ENCODE peak calls at places on chromosomes 12 and 14, in ten cellular contexts. One of them, this sample, is unnamed.

GRCh38 chr14:105925615-105926414 is 399.4 kb downstream of the TMEM121 start:
- DNase-seq in NCI-H1417: no peak
- DNase-seq in NCI-H187 treated with DMSO at 0.1 percent for 48 hours: no peak
- DNase-seq in activated naive CD8-positive, alpha-beta T cell treated with anti-CD3 and anti-CD28 coated beads for 36 hours: no peak
- DNase-seq in activated CD4-positive, alpha-beta T cell treated with anti-CD3 and anti-CD28 coated beads, Interleukin-2, amount 10 ng/mL, durations not matched to agents 7 days and 5 days: no peak
- DNase-seq in NCI-H510A treated with DMSO at 0.1 percent for 48 hours: no peak
- DNase-seq in CD8-positive, alpha-beta memory T cell: no peak
- DNase-seq in fibroblast of pulmonary artery: no peak
- DNase-seq in neural progenitor cell: no peak
- DNase-seq in body of pancreas: no peak
- DNase-seq in this sample: no peak

GRCh38 chr12:123963829-123964228 is 8.8 kb downstream of the CCDC92 start:
- DNase-seq in fibroblast of pulmonary artery: no peak
- DNase-seq in neural progenitor cell: no peak
- DNase-seq in NCI-H510A treated with DMSO at 0.1 percent for 48 hours: no peak
- DNase-seq in body of pancreas: no peak
- DNase-seq in activated naive CD8-positive, alpha-beta T cell treated with anti-CD3 and anti-CD28 coated beads for 36 hours: no peak
- DNase-seq in NCI-H1417: no peak
- DNase-seq in activated CD4-positive, alpha-beta T cell treated with anti-CD3 and anti-CD28 coated beads, Interleukin-2, amount 10 ng/mL, durations not matched to agents 7 days and 5 days: no peak
- DNase-seq in NCI-H187 treated with DMSO at 0.1 percent for 48 hours: no peak
- DNase-seq in CD8-positive, alpha-beta memory T cell: no peak
- DNase-seq in this sample: no peak

GRCh38 chr14:70822706-70823185 is 13.4 kb upstream of the MAP3K9 start:
- DNase-seq in NCI-H510A treated with DMSO at 0.1 percent for 48 hours: peak
- DNase-seq in neural progenitor cell: peak
- DNase-seq in body of pancreas: peak
- DNase-seq in NCI-H1417: peak
- DNase-seq in NCI-H187 treated with DMSO at 0.1 percent for 48 hours: no peak
- DNase-seq in fibroblast of pulmonary artery: peak
- DNase-seq in CD8-positive, alpha-beta memory T cell: no peak
- DNase-seq in activated CD4-positive, alpha-beta T cell treated with anti-CD3 and anti-CD28 coated beads, Interleukin-2, amount 10 ng/mL, durations not matched to agents 7 days and 5 days: peak
- DNase-seq in activated naive CD8-positive, alpha-beta T cell treated with anti-CD3 and anti-CD28 coated beads for 36 hours: peak
- DNase-seq in this sample: no peak

GRCh38 chr14:105207460-105207901 is 26.4 kb upstream of the NUDT14 start:
- DNase-seq in NCI-H1417: no peak
- DNase-seq in neural progenitor cell: peak
- DNase-seq in NCI-H510A treated with DMSO at 0.1 percent for 48 hours: no peak
- DNase-seq in NCI-H187 treated with DMSO at 0.1 percent for 48 hours: no peak
- DNase-seq in activated naive CD8-positive, alpha-beta T cell treated with anti-CD3 and anti-CD28 coated beads for 36 hours: no peak
- DNase-seq in body of pancreas: no peak
- DNase-seq in fibroblast of pulmonary artery: no peak
- DNase-seq in CD8-positive, alpha-beta memory T cell: no peak
- DNase-seq in activated CD4-positive, alpha-beta T cell treated with anti-CD3 and anti-CD28 coated beads, Interleukin-2, amount 10 ng/mL, durations not matched to agents 7 days and 5 days: no peak
- DNase-seq in this sample: no peak

GRCh38 chr14:78902010-78902623 is 731.9 kb downstream of the NRXN3 start:
- DNase-seq in neural progenitor cell: peak
- DNase-seq in CD8-positive, alpha-beta memory T cell: no peak
- DNase-seq in activated CD4-positive, alpha-beta T cell treated with anti-CD3 and anti-CD28 coated beads, Interleukin-2, amount 10 ng/mL, durations not matched to agents 7 days and 5 days: peak
- DNase-seq in NCI-H510A treated with DMSO at 0.1 percent for 48 hours: peak
- DNase-seq in NCI-H187 treated with DMSO at 0.1 percent for 48 hours: no peak
- DNase-seq in fibroblast of pulmonary artery: peak
- DNase-seq in NCI-H1417: peak
- DNase-seq in activated naive CD8-positive, alpha-beta T cell treated with anti-CD3 and anti-CD28 coated beads for 36 hours: no peak
- DNase-seq in body of pancreas: peak
- DNase-seq in this sample: no peak

GRCh38 chr14:61730756-61731373 is 31.4 kb upstream of the SNAPC1 start:
- DNase-seq in activated CD4-positive, alpha-beta T cell treated with anti-CD3 and anti-CD28 coated beads, Interleukin-2, amount 10 ng/mL, durations not matched to agents 7 days and 5 days: peak
- DNase-seq in NCI-H510A treated with DMSO at 0.1 percent for 48 hours: no peak
- DNase-seq in NCI-H1417: no peak
- DNase-seq in fibroblast of pulmonary artery: no peak
- DNase-seq in NCI-H187 treated with DMSO at 0.1 percent for 48 hours: no peak
- DNase-seq in CD8-positive, alpha-beta memory T cell: peak
- DNase-seq in neural progenitor cell: no peak
- DNase-seq in body of pancreas: no peak
- DNase-seq in activated naive CD8-positive, alpha-beta T cell treated with anti-CD3 and anti-CD28 coated beads for 36 hours: no peak
- DNase-seq in this sample: no peak

GRCh38 chr12:12719496-12719895 is 2.3 kb downstream of the CDKN1B start:
- DNase-seq in CD8-positive, alpha-beta memory T cell: no peak
- DNase-seq in neural progenitor cell: no peak
- DNase-seq in NCI-H187 treated with DMSO at 0.1 percent for 48 hours: no peak
- DNase-seq in NCI-H510A treated with DMSO at 0.1 percent for 48 hours: no peak
- DNase-seq in activated CD4-positive, alpha-beta T cell treated with anti-CD3 and anti-CD28 coated beads, Interleukin-2, amount 10 ng/mL, durations not matched to agents 7 days and 5 days: no peak
- DNase-seq in fibroblast of pulmonary artery: no peak
- DNase-seq in NCI-H1417: no peak
- DNase-seq in activated naive CD8-positive, alpha-beta T cell treated with anti-CD3 and anti-CD28 coated beads for 36 hours: no peak
- DNase-seq in body of pancreas: no peak
- DNase-seq in this sample: no peak

GRCh38 chr12:19643635-19644034 is 204.3 kb downstream of the AEBP2 start:
- DNase-seq in CD8-positive, alpha-beta memory T cell: no peak
- DNase-seq in activated CD4-positive, alpha-beta T cell treated with anti-CD3 and anti-CD28 coated beads, Interleukin-2, amount 10 ng/mL, durations not matched to agents 7 days and 5 days: no peak
- DNase-seq in activated naive CD8-positive, alpha-beta T cell treated with anti-CD3 and anti-CD28 coated beads for 36 hours: no peak
- DNase-seq in fibroblast of pulmonary artery: peak
- DNase-seq in neural progenitor cell: peak
- DNase-seq in body of pancreas: no peak
- DNase-seq in NCI-H187 treated with DMSO at 0.1 percent for 48 hours: no peak
- DNase-seq in NCI-H1417: peak
- DNase-seq in NCI-H510A treated with DMSO at 0.1 percent for 48 hours: peak
- DNase-seq in this sample: no peak

GRCh38 chr14:101354726-101355125 is 206.6 kb upstream of the DIO3 start:
- DNase-seq in CD8-positive, alpha-beta memory T cell: no peak
- DNase-seq in neural progenitor cell: no peak
- DNase-seq in NCI-H1417: no peak
- DNase-seq in fibroblast of pulmonary artery: no peak
- DNase-seq in activated naive CD8-positive, alpha-beta T cell treated with anti-CD3 and anti-CD28 coated beads for 36 hours: no peak
- DNase-seq in activated CD4-positive, alpha-beta T cell treated with anti-CD3 and anti-CD28 coated beads, Interleukin-2, amount 10 ng/mL, durations not matched to agents 7 days and 5 days: no peak
- DNase-seq in NCI-H510A treated with DMSO at 0.1 percent for 48 hours: no peak
- DNase-seq in body of pancreas: no peak
- DNase-seq in NCI-H187 treated with DMSO at 0.1 percent for 48 hours: no peak
- DNase-seq in this sample: no peak

GRCh38 chr12:76006028-76006916 is 25.3 kb downstream of the PHLDA1 start:
- DNase-seq in body of pancreas: no peak
- DNase-seq in NCI-H510A treated with DMSO at 0.1 percent for 48 hours: peak
- DNase-seq in activated CD4-positive, alpha-beta T cell treated with anti-CD3 and anti-CD28 coated beads, Interleukin-2, amount 10 ng/mL, durations not matched to agents 7 days and 5 days: no peak
- DNase-seq in activated naive CD8-positive, alpha-beta T cell treated with anti-CD3 and anti-CD28 coated beads for 36 hours: no peak
- DNase-seq in neural progenitor cell: no peak
- DNase-seq in fibroblast of pulmonary artery: no peak
- DNase-seq in CD8-positive, alpha-beta memory T cell: no peak
- DNase-seq in NCI-H1417: peak
- DNase-seq in NCI-H187 treated with DMSO at 0.1 percent for 48 hours: no peak
- DNase-seq in this sample: no peak

GRCh38 chr12:58819345-58819744 is 101.0 kb downstream of the LRIG3 start:
- DNase-seq in CD8-positive, alpha-beta memory T cell: no peak
- DNase-seq in NCI-H187 treated with DMSO at 0.1 percent for 48 hours: no peak
- DNase-seq in activated naive CD8-positive, alpha-beta T cell treated with anti-CD3 and anti-CD28 coated beads for 36 hours: no peak
- DNase-seq in NCI-H510A treated with DMSO at 0.1 percent for 48 hours: no peak
- DNase-seq in neural progenitor cell: no peak
- DNase-seq in fibroblast of pulmonary artery: no peak
- DNase-seq in activated CD4-positive, alpha-beta T cell treated with anti-CD3 and anti-CD28 coated beads, Interleukin-2, amount 10 ng/mL, durations not matched to agents 7 days and 5 days: no peak
- DNase-seq in NCI-H1417: no peak
- DNase-seq in body of pancreas: no peak
- DNase-seq in this sample: no peak

This sample was measured in DMS153.